ENCODE peak calls at places on chromosomes 12 and 14, in ten cellular contexts. C is aorta; L is mesendoderm; G is GM06990; V is fibroblast of pulmonary artery; N is CD4-positive, CD25-positive, alpha-beta regulatory T cell; Y is ascending aorta; S is brain microvascular endothelial cell; D is small intestine; W is CD8-positive, alpha-beta memory T cell. R is an unnamed sample.

GRCh38 chr14:28308727-28309126 is 457.9 kb upstream of the FOXG1 start:
- DNase-seq in C (no peak), L (peak; percentile 58), G (no peak), V (peak; percentile 95), N (peak; percentile 2), Y (no peak), S (peak; percentile 61), D (no peak), W (no peak), R (no peak)

GRCh38 chr14:106442857-106443256 is 916.5 kb downstream of the TMEM121 start:
- DNase-seq in C (no peak), L (no peak), G (peak; percentile 59), V (no peak), N (peak; percentile 27), Y (no peak), S (no peak), D (no peak), W (peak; percentile 13), R (no peak)

GRCh38 chr14:77311217-77311616 is 9.5 kb downstream of the POMT2 start:
- DNase-seq in C (no peak), L (no peak), G (no peak), V (no peak), N (no peak), Y (no peak), S (no peak), D (no peak), W (no peak), R (no peak)

GRCh38 chr14:103699901-103700752 is 15.1 kb downstream of the XRCC3 start:
- DNase-seq in C (peak; percentile 78), L (no peak), G (no peak), V (no peak), N (no peak), Y (no peak), S (no peak), D (no peak), W (no peak), R (no peak)

GRCh38 chr12:38886064-38886463 is 19.3 kb downstream of the CPNE8 start:
- DNase-seq in C (peak; percentile 83), L (no peak), G (no peak), V (peak; percentile 60), N (no peak), Y (peak; percentile 69), S (peak; percentile 48), D (no peak), W (no peak), R (no peak)

GRCh38 chr12:21989819-21990412 is 48.7 kb upstream of the ABCC9 start:
- DNase-seq in C (no peak), L (no peak), G (no peak), V (peak; percentile 71), N (peak; percentile 13), Y (no peak), S (peak; percentile 36), D (no peak), W (no peak), R (no peak)

GRCh38 chr12:69935651-69936100 is 110.6 kb downstream of the MYRFL start:
- DNase-seq in C (no peak), L (peak; percentile 57), G (no peak), V (no peak), N (no peak), Y (no peak), S (no peak), D (no peak), W (no peak), R (no peak)

GRCh38 chr12:96502477-96502876 is 13.1 kb downstream of the CFAP54 start:
- DNase-seq in C (no peak), L (peak; percentile 34), G (peak; percentile 58), V (peak; percentile 38), N (no peak), Y (no peak), S (no peak), D (no peak), W (no peak), R (no peak)

GRCh38 chr14:42334931-42335330 is 728.3 kb downstream of the LRFN5 start:
- DNase-seq in C (no peak), L (no peak), G (no peak), V (no peak), N (no peak), Y (no peak), S (no peak), D (no peak), W (no peak), R (no peak)

GRCh38 chr12:21552983-21553673 is 27.0 kb downstream of the SPX start:
- DNase-seq in C (no peak), L (no peak), G (no peak), V (no peak), N (no peak), Y (no peak), S (no peak), D (no peak), W (no peak), R (no peak)

GRCh38 chr14:52553002-52553670 is 500 bp downstream of the GPR137C start:
- DNase-seq in C (peak; percentile 76), L (peak; percentile 58), G (peak; percentile 58), V (peak; percentile 11), N (peak; percentile 54), Y (peak; percentile 71), S (no peak), D (peak; percentile 9), W (no peak), R (peak; percentile 19)

GRCh38 chr12:109765493-109765810 is 51.8 kb downstream of the FAM222A start:
- DNase-seq in C (peak; percentile 59), L (no peak), G (no peak), V (no peak), N (no peak), Y (no peak), S (no peak), D (no peak), W (no peak), R (no peak)
- H3K4me3 ChIP-seq in C (no peak overlapping the region), L (no peak overlapping the region), G (no peak overlapping the region), V (no peak overlapping the region), N (no peak overlapping the region), Y (no peak overlapping the region), S (no peak overlapping the region), D (no peak overlapping the region), W (no peak overlapping the region), R (no peak overlapping the region)

GRCh38 chr12:104568881-104569280 is 112.1 kb downstream of the CHST11 start:
- DNase-seq in C (no peak), L (no peak), G (no peak), V (no peak), N (peak; percentile 13), Y (no peak), S (no peak), D (no peak), W (no peak), R (no peak)

GRCh38 chr12:104569348-104570173 is 112.8 kb downstream of the CHST11 start:
- DNase-seq in C (no peak), L (no peak), G (peak; percentile 67), V (peak; percentile 40), N (peak; percentile 60), Y (no peak), S (no peak), D (peak; percentile 37), W (peak; percentile 82), R (no peak)

GRCh38 chr12:104567832-104568490 is 111.2 kb downstream of the CHST11 start:
- DNase-seq in C (no peak), L (peak; percentile 54), G (no peak), V (peak; percentile 19), N (no peak), Y (no peak), S (no peak), D (no peak), W (peak; percentile 5), R (no peak)

GRCh38 chr12:104565606-104566243 is 109.0 kb downstream of the CHST11 start:
- DNase-seq in C (no peak), L (no peak), G (no peak), V (peak; percentile 46), N (no peak), Y (no peak), S (no peak), D (no peak), W (no peak), R (no peak)

DNA sequence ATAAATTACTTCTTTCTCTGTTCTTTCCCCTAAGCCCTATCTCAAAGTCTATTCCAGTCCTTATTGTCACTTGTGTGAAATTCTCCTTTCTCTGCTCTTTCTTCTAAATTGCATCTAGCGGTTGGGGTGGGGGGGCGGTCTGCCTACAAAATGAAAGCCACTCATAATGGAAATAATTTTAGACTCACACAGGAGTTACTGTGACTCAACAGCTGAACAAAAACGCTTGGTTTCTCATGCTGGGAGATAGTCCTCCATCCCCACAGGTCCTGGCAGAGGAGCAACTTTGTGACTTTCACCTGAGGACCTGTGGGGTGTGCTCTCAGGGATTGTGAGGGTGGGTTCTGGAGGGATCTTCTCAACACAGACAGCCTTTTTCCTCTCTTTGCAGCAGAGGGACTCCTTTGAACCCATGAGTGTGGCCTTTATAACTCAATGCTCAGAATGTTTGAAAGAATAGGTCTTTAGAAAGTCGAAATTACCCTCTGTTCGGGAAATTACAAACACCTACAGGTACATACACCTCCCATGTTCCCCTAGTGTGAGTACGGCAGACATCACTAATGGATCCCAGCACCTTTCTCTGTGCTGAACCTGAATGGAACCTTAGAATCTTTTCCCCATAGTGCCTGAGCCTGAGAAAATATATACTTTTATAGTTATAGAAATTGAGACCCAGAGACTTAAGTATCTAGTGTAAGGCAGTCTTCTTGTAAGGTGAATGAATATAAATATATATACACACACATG is 109.7 kb downstream of the CHST11 start:
- DNase-seq in C (no peak), L (no peak), G (no peak), V (no peak), N (no peak), Y (no peak), S (no peak), D (no peak), W (no peak), R (no peak)
- H3K4me3 ChIP-seq in C (no peak overlapping the region), L (no peak overlapping the region), G (no peak overlapping the region), V (no peak overlapping the region), N (peak overlapping the region; percentile 20), Y (no peak overlapping the region), S (no peak overlapping the region), D (no peak overlapping the region), W (no peak overlapping the region), R (no peak overlapping the region)

DNA sequence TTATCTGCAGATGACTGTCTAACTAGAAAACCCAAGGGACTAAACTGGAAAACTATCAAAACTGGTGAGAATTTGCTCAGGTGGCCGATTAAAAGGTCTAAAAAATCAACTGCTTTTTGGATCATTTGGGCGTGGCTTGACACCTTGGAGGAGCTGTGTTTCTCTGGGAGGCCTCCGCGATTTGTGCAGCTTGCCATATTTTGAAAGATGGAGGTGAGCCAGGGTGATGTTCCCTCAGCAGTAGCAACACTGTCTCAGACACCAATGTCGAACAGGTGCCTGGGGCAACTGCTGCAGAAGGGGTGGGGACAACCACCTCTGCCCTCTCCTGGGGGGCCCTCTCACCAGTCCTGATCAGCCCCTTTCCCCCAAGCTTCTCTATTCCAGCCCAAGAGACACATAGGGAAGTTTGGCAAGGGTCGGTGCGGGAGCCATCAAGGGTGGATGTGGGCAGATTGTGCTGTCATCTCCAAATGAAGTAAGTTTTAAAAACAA is 3.8 kb downstream of the CCDC177 start:
- DNase-seq in C (no peak), L (no peak), G (no peak), V (no peak), N (no peak), Y (no peak), S (no peak), D (no peak), W (no peak), R (no peak)
- H3K4me3 ChIP-seq in C (no peak overlapping the region), L (no peak overlapping the region), G (no peak overlapping the region), V (no peak overlapping the region), N (no peak overlapping the region), Y (no peak overlapping the region), S (no peak overlapping the region), D (no peak overlapping the region), W (no peak overlapping the region), R (no peak overlapping the region)

DNA sequence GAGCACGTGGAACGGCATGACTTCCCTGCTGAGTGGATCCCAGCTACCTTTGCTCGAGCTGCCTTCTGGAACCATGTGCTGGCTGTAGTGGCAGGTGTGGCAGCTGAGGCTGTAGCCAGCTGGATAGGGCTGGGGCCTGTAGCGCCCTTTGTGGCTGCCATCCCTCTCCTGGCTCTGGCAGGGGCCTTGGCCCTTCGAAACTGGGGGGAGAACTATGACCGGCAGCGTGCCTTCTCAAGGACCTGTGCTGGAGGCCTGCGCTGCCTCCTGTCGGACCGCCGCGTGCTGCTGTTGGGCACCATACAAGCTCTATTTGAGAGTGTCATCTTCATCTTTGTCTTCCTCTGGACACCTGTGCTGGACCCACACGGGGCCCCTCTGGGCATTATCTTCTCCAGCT is 14.8 kb upstream of the ESPL1 start:
- DNase-seq in C (no peak), L (no peak), G (no peak), V (no peak), N (no peak), Y (no peak), S (no peak), D (no peak), W (no peak), R (no peak)
- H3K4me3 ChIP-seq in C (no peak overlapping the region), L (no peak overlapping the region), G (peak overlapping the region; percentile 80), V (peak overlapping the region; percentile 89), N (peak overlapping the region; percentile 81), Y (peak overlapping the region; percentile 72), S (peak overlapping the region; percentile 9), D (no peak overlapping the region), W (peak overlapping the region; percentile 83), R (peak overlapping the region; percentile 58)

R was measured in lower leg skin.